ENCODE peak calls at places on chromosome 20, in five cellular contexts. L is mammary epithelial cell; J is ascending aorta; R is IMR-90; W is CD4-positive, alpha-beta T cell. G is an unnamed sample.

GRCh38 chr20:61640171-61640570 is 388.1 kb downstream of the CDH4 start:
- DNase-seq in R (peak; percentile 26), L (no peak), J (no peak), W (no peak), G (peak; percentile 48)

GRCh38 chr20:16885746-16886145 is 137.6 kb downstream of the OTOR start:
- DNase-seq in W (no peak), R (no peak), L (no peak), J (no peak), G (no peak)

GRCh38 chr20:48180637-48181036 is 395.4 kb upstream of the SULF2 start:
- DNase-seq in L (no peak), W (no peak), J (no peak), R (peak; percentile 27), G (no peak)

GRCh38 chr20:56590888-56591287 is 38.2 kb upstream of the TFAP2C start:
- DNase-seq in J (no peak), L (no peak), W (no peak), R (no peak), G (no peak)

GRCh38 chr20:53606364-53606985 is 12.8 kb upstream of the ZNF217 start:
- DNase-seq in L (no peak), W (no peak), J (no peak), R (peak; percentile 82), G (no peak)

GRCh38 chr20:10115021-10115420 is 80.2 kb downstream of the ANKEF1 start:
- DNase-seq in J (no peak), R (peak; percentile 79), W (no peak), L (peak; percentile 64), G (no peak)

GRCh38 chr20:24337074-24337473 is 132.4 kb upstream of the SYNDIG1 start:
- DNase-seq in R (peak; percentile 35), L (peak; percentile 90), W (no peak), J (no peak), G (no peak)

GRCh38 chr20:41619360-41620115 is 1.4 kb upstream of the CHD6 start:
- DNase-seq in R (peak; percentile 28), W (no peak), L (no peak), J (no peak), G (no peak)

GRCh38 chr20:3250091-3250504 is 11.1 kb upstream of the SLC4A11 start:
- DNase-seq in W (no peak), J (no peak), R (no peak), L (no peak), G (no peak)

GRCh38 chr20:51958099-51958498 is 155.8 kb upstream of the SALL4 start:
- DNase-seq in W (no peak), R (no peak), J (no peak), L (no peak), G (no peak)

GRCh38 chr20:32466739-32467505 is 108.8 kb downstream of the ASXL1 start:
- DNase-seq in R (no peak), J (no peak), W (no peak), L (no peak), G (no peak)

GRCh38 chr20:25511183-25511582 is 74.1 kb downstream of the NINL start:
- DNase-seq in L (no peak), W (no peak), J (no peak), R (no peak), G (no peak)

GRCh38 chr20:30175681-30176080 is 1081.8 kb upstream of the DEFB115 start:
- DNase-seq in R (no peak), J (no peak), W (no peak), L (no peak), G (no peak)

GRCh38 chr20:25057234-25058050 is 497 bp downstream of the ACSS1 start:
- DNase-seq in R (peak; percentile 19), L (peak; percentile 56), J (peak; percentile 85), W (peak; percentile 84), G (peak; percentile 66)

GRCh38 chr20:32989507-32990283 is 14.5 kb downstream of the SUN5 start:
- DNase-seq in R (no peak), W (no peak), L (no peak), J (no peak), G (no peak)

GRCh38 chr20:41309817-41310216 is 7.7 kb downstream of the ZHX3 start:
- DNase-seq in L (peak; percentile 90), R (peak; percentile 85), W (no peak), J (no peak), G (no peak)

GRCh38 chr20:54668271-54669053 is 193.1 kb downstream of the DOK5 start:
- DNase-seq in L (no peak), W (peak; percentile 1), J (no peak), R (peak; percentile 5), G (no peak)

GRCh38 chr20:43938017-43938655 is 23.5 kb downstream of the TOX2 start:
- DNase-seq in L (no peak), W (no peak), J (no peak), R (no peak), G (no peak)

GRCh38 chr20:32965581-32966373 is 38.5 kb downstream of the SUN5 start:
- DNase-seq in J (peak; percentile 33), R (no peak), L (no peak), W (peak; percentile 44), G (no peak)

GRCh38 chr20:34083137-34083536 is 28.9 kb downstream of the EIF2S2 start:
- DNase-seq in R (peak; percentile 86), W (no peak), L (peak; percentile 98), J (peak; percentile 85), G (no peak)

GRCh38 chr20:49608752-49609670 is 41.1 kb upstream of the PTGIS start:
- DNase-seq in L (peak; percentile 44), J (peak; percentile 78), W (peak; percentile 60), R (no peak), G (peak; percentile 73)

GRCh38 chr20:768426-768978 is at the start of gene SLC52A3:
- DNase-seq in R (no peak), L (peak; percentile 20), J (no peak), W (no peak), G (no peak)

GRCh38 chr20:11989018-11989771 is 71.5 kb downstream of the BTBD3 start:
- DNase-seq in J (no peak), L (no peak), W (no peak), R (no peak), G (no peak)

GRCh38 chr20:29744071-29744470 is 1513.4 kb upstream of the DEFB115 start:
- DNase-seq in J (no peak), R (no peak), W (no peak), L (no peak), G (no peak)

GRCh38 chr20:7327815-7328214 is 560.3 kb downstream of the BMP2 start:
- DNase-seq in R (no peak), J (no peak), W (no peak), L (no peak), G (no peak)

GRCh38 chr20:36847009-36847709 is 28.8 kb upstream of the TLDC2 start:
- DNase-seq in R (peak; percentile 83), J (peak; percentile 92), W (no peak), L (peak; percentile 80), G (no peak)

GRCh38 chr20:36847710-36848040 is 28.3 kb upstream of the TLDC2 start:
- DNase-seq in R (peak; percentile 41), W (no peak), J (no peak), L (no peak), G (no peak)

GRCh38 chr20:36849333-36850065 is 26.4 kb upstream of the TLDC2 start:
- DNase-seq in J (no peak), W (no peak), R (no peak), L (no peak), G (no peak)

GRCh38 chr20:36848677-36849076 is 27.3 kb upstream of the TLDC2 start:
- DNase-seq in L (no peak), J (no peak), W (no peak), R (no peak), G (no peak)

GRCh38 chr20:36848078-36848660 is 27.8 kb upstream of the TLDC2 start:
- DNase-seq in L (no peak), W (no peak), R (peak; percentile 97), J (peak; percentile 86), G (no peak)
- H3K27me3 ChIP-seq in L (no peaks in the 10 kb centered on the region), W (no peaks in the 10 kb centered on the region), R (no peaks in the 10 kb centered on the region), J (no peaks in the 10 kb centered on the region), G (no peaks in the 10 kb centered on the region)

GRCh38 chr20:63027425-63028389 is 20.9 kb upstream of the BHLHE23 start:
- DNase-seq in L (no peak), J (no peak), R (no peak), W (no peak), G (peak; percentile 56)
- TF ChIP-seq CTCF in L (peak; percentile 13), J (no peak), R (no peak), W (no peak), G (no peak)

GRCh38 chr20:45469336-45470261 is at the start of gene WFDC2:
- DNase-seq in L (no peak), W (no peak), R (no peak), J (no peak), G (no peak)
- H3K27me3 ChIP-seq in L (peaks cover 2% of the 10 kb centered on the region), W (peaks cover 61% of the 10 kb centered on the region), R (peaks cover 43% of the 10 kb centered on the region), J (peaks cover 4% of the 10 kb centered on the region), G (no peaks in the 10 kb centered on the region)

GRCh38 chr20:59743308-59743707 is 139.0 kb downstream of the PHACTR3 start:
- DNase-seq in W (no peak), L (no peak), R (no peak), J (no peak), G (no peak)

GRCh38 chr20:59744756-59745155 is 140.4 kb downstream of the PHACTR3 start:
- DNase-seq in J (no peak), L (no peak), W (no peak), R (no peak), G (no peak)

GRCh38 chr20:59745201-59745600 is 140.9 kb downstream of the PHACTR3 start:
- DNase-seq in R (no peak), W (no peak), L (no peak), J (no peak), G (no peak)

GRCh38 chr20:59742351-59743095 is 138.2 kb downstream of the PHACTR3 start:
- DNase-seq in W (no peak), R (no peak), L (no peak), J (no peak), G (no peak)

GRCh38 chr20:59743767-59744485 is 139.6 kb downstream of the PHACTR3 start:
- DNase-seq in J (no peak), L (no peak), R (no peak), W (no peak), G (no peak)
- TF ChIP-seq CTCF in J (no peak), L (no peak), R (no peak), W (no peak), G (no peak)

GRCh38 chr20:63365601-63366509 is 4.7 kb upstream of the CHRNA4 start:
- DNase-seq in J (no peak), W (no peak), R (no peak), L (no peak), G (no peak)

GRCh38 chr20:63363013-63363957 is 2.1 kb upstream of the CHRNA4 start:
- DNase-seq in L (no peak), J (no peak), W (no peak), R (no peak), G (no peak)

GRCh38 chr20:63366658-63367360 is 5.7 kb upstream of the CHRNA4 start:
- DNase-seq in W (no peak), J (no peak), R (no peak), L (no peak), G (no peak)

GRCh38 chr20:63363981-63364536 is 2.9 kb upstream of the CHRNA4 start:
- DNase-seq in W (no peak), J (no peak), L (no peak), R (no peak), G (no peak)

GRCh38 chr20:63364801-63365585 is 3.8 kb upstream of the CHRNA4 start:
- DNase-seq in L (no peak), R (no peak), W (no peak), J (no peak), G (peak; percentile 85)
- H3K27me3 ChIP-seq in L (peaks cover 13% of the 10 kb centered on the region), R (peaks cover 52% of the 10 kb centered on the region), W (peaks cover 33% of the 10 kb centered on the region), J (peaks cover 14% of the 10 kb centered on the region), G (no peaks in the 10 kb centered on the region)